ENCODE peak calls at places on chromosomes 6 and 20, in nine cellular contexts. K, Q, B, N, J, V, D, I and H are unnamed samples. For H3K4me1 and H3K36me3, the result is how much of the 10 kb centered on the place peaks cover.

GRCh38 chr20:10603971-10604864 is 69.6 kb downstream of the JAG1 start:
- DNase-seq in I (no peak), D (peak), B (peak), K (peak), Q (no peak), V (no peak), J (peak), N (peak), H (no peak)

GRCh38 chr20:56409946-56410345 is 2.1 kb upstream of the CASS4 start:
- DNase-seq in V (no peak), I (no peak), K (no peak), J (no peak), B (no peak), N (no peak), Q (no peak), D (peak), H (no peak)

GRCh38 chr20:37526238-37526838 is 1.3 kb downstream of the BLCAP start:
- DNase-seq in N (no peak), K (peak), I (no peak), Q (no peak), V (peak), B (no peak), D (peak), J (no peak), H (peak)

GRCh38 chr20:46093531-46093930 is 3.8 kb upstream of the NCOA5 start:
- DNase-seq in K (no peak), V (no peak), Q (no peak), J (no peak), B (no peak), I (no peak), N (no peak), D (no peak), H (no peak)

GRCh38 chr6:117615981-117616961 is 14.0 kb upstream of the GOPC start:
- DNase-seq in I (no peak), J (no peak), V (no peak), N (no peak), Q (no peak), D (no peak), B (no peak), K (no peak), H (no peak)

GRCh38 chr20:33753763-33754162 is 22.0 kb downstream of the ZNF341 start:
- DNase-seq in B (no peak), V (no peak), I (no peak), J (no peak), Q (no peak), N (no peak), D (peak), K (no peak), H (no peak)

GRCh38 chr6:111533087-111533784 is 50.2 kb upstream of the REV3L start:
- DNase-seq in K (peak), J (no peak), Q (no peak), N (no peak), B (no peak), I (no peak), D (peak), V (no peak), H (no peak)

GRCh38 chr20:37231970-37232620 is 29.5 kb downstream of the GHRH start:
- DNase-seq in B (no peak), K (no peak), Q (no peak), J (no peak), I (no peak), D (peak), V (no peak), N (no peak), H (no peak)

GRCh38 chr20:43987531-43987930 is 72.9 kb downstream of the TOX2 start:
- DNase-seq in B (no peak), N (no peak), J (no peak), D (peak), V (no peak), I (no peak), Q (no peak), K (no peak), H (no peak)
- H3K4me1 ChIP-seq in B (under half), N (under half), J (under half), D (under half), V (under half), I (under half), Q (under half), K (under half), H (under half)

DNA sequence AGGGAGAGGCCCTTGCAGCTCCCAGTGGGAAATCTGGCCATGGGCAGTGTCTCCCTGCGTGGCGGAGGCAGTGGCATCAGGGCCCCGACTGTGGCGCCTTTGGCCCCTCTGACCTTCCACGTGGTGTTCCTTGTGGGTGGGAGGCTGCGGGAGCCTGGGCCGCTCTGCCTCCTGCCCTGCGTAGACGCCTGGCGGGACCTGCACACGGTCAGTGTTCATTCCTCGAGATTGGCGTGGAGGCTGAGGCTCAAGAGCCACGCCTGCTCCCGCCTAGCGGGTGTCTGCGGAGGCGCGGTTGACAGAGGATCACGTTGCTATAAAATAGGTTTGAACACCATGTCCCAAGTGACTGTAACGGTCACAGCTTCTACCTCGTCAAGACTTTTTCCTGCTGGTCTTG is 14.0 kb downstream of the COL9A3 start:
- DNase-seq in K (no peak), N (no peak), I (no peak), D (no peak), B (peak), V (no peak), J (no peak), Q (no peak), H (no peak)
- H3K36me3 ChIP-seq in K (under half), N (under half), I (under half), D (under half), B (under half), V (under half), J (under half), Q (under half), H (under half)

GRCh38 chr6:142192343-142192742 is 45.3 kb downstream of the VTA1 start:
- DNase-seq in K (no peak), B (no peak), N (no peak), V (no peak), Q (no peak), I (no peak), D (no peak), J (no peak), H (no peak)
- H3K4me3 ChIP-seq in K (no peak), B (no peak), N (no peak), V (no peak), Q (no peak), I (no peak), D (no peak), J (no peak), H (no peak)

GRCh38 chr6:108658174-108658573 is 97.5 kb downstream of the FOXO3 start:
- DNase-seq in B (no peak), N (no peak), Q (no peak), V (no peak), D (no peak), J (no peak), K (no peak), I (no peak), H (no peak)
- H3K4me1 ChIP-seq in B (under half), N (half or more), Q (under half), V (under half), D (half or more), J (half or more), K (under half), I (half or more), H (under half)